ENCODE peak calls at places on chromosomes 6 and 20, in nine cellular contexts. V is left ventricle myocardium inferior, J is testis, H is choroid plexus epithelial cell, B is mammary epithelial cell, E is ovary, G is upper lobe of left lung, F is foreskin fibroblast, U is endothelial cell of umbilical vein. X is an unnamed sample.

GRCh38 chr6:3455121-3455489 is 1.7 kb downstream of the SLC22A23 start:
- DNase-seq in H (no peak), J (no peak), F (no peak), V (no peak), U (no peak), G (no peak), B (peak), E (no peak), X (no peak)

GRCh38 chr20:36717657-36718056 is 28.2 kb downstream of the NDRG3 start:
- DNase-seq in J (peak), B (no peak), E (no peak), V (no peak), F (peak), U (peak), G (no peak), H (peak), X (no peak)

GRCh38 chr20:35004749-35005462 is 49.2 kb downstream of the MYH7B start:
- DNase-seq in G (no peak), F (no peak), H (no peak), U (no peak), E (peak), B (no peak), J (no peak), V (no peak), X (no peak)

GRCh38 chr20:62501801-62502495 is 26.2 kb upstream of the GATA5 start:
- DNase-seq in H (peak), J (no peak), G (peak), F (peak), E (no peak), U (peak), V (no peak), B (peak), X (peak)

GRCh38 chr6:35146453-35146852 is 5.3 kb upstream of the TCP11 start:
- DNase-seq in J (peak), H (peak), F (peak), G (peak), B (peak), E (no peak), U (peak), V (peak), X (peak)

GRCh38 chr20:6829510-6830116 is 62.1 kb downstream of the BMP2 start:
- DNase-seq in V (no peak), G (no peak), H (peak), E (no peak), B (peak), J (no peak), U (peak), F (peak), X (no peak)

GRCh38 chr6:149147939-149148718 is 169.4 kb upstream of the TAB2 start:
- DNase-seq in E (no peak), J (no peak), U (no peak), G (no peak), H (no peak), F (no peak), V (no peak), B (no peak), X (no peak)

GRCh38 chr6:46715106-46715505 is 20.1 kb downstream of the PLA2G7 start:
- DNase-seq in G (no peak), E (no peak), U (no peak), J (no peak), H (no peak), V (no peak), B (peak), F (peak), X (peak)

GRCh38 chr6:4472953-4473642 is 303.1 kb upstream of the CDYL start:
- DNase-seq in F (no peak), E (no peak), U (no peak), V (no peak), G (no peak), J (no peak), B (no peak), H (no peak), X (no peak)

GRCh38 chr6:13248053-13248452 is 80.3 kb downstream of the TBC1D7 start:
- DNase-seq in F (peak), H (peak), V (no peak), E (no peak), U (peak), B (peak), J (no peak), G (no peak), X (peak)

GRCh38 chr6:162615016-162615717 is 112.4 kb downstream of the PRKN start:
- DNase-seq in H (peak), U (no peak), J (no peak), B (no peak), F (peak), V (no peak), E (peak), G (no peak), X (no peak)

GRCh38 chr6:37696841-37697735 is 595 bp downstream of the MDGA1 start:
- DNase-seq in E (peak), F (peak), B (peak), V (peak), J (no peak), H (peak), U (peak), G (no peak), X (peak)

GRCh38 chr6:2109796-2110195 is 135.6 kb downstream of the GMDS start:
- DNase-seq in U (peak), B (no peak), V (no peak), G (no peak), J (no peak), E (no peak), H (peak), F (no peak), X (peak)

GRCh38 chr6:39058471-39059147 is 10.0 kb downstream of the GLP1R start:
- DNase-seq in U (no peak), H (no peak), F (no peak), B (no peak), J (no peak), E (no peak), V (no peak), G (no peak), X (no peak)

GRCh38 chr6:118186676-118187567 is 279.9 kb downstream of the SLC35F1 start:
- DNase-seq in V (no peak), J (no peak), B (no peak), G (no peak), U (no peak), E (no peak), F (no peak), H (peak), X (no peak)

GRCh38 chr6:44216677-44217331 is at the start of gene MYMX:
- DNase-seq in B (no peak), U (no peak), E (peak), V (peak), J (no peak), F (no peak), G (peak), H (no peak), X (no peak)

GRCh38 chr20:61376541-61377231 is 124.6 kb downstream of the CDH4 start:
- DNase-seq in B (no peak), E (no peak), G (no peak), H (no peak), V (no peak), J (no peak), F (no peak), U (no peak), X (no peak)

GRCh38 chr20:9025643-9026042 is 43.2 kb upstream of the PLCB4 start:
- DNase-seq in G (no peak), U (no peak), J (no peak), H (peak), F (peak), B (peak), E (no peak), V (no peak), X (peak)

GRCh38 chr20:1287787-1288569 is 21.9 kb downstream of the SNPH start:
- DNase-seq in G (no peak), B (no peak), J (no peak), U (no peak), F (no peak), E (no peak), V (no peak), H (no peak), X (no peak)

GRCh38 chr20:52193133-52193532 is 1.6 kb upstream of the ZFP64 start:
- DNase-seq in H (no peak), U (no peak), J (no peak), F (no peak), G (no peak), B (no peak), V (no peak), E (no peak), X (no peak)

GRCh38 chr20:49705358-49705757 is 8.3 kb downstream of the B4GALT5 start:
- DNase-seq in J (no peak), E (no peak), H (no peak), G (no peak), U (no peak), B (no peak), F (no peak), V (no peak), X (no peak)

GRCh38 chr6:54784021-54784420 is 62.5 kb upstream of the FAM83B start:
- DNase-seq in F (no peak), G (no peak), V (no peak), H (no peak), E (no peak), B (no peak), U (no peak), J (no peak), X (no peak)

GRCh38 chr20:6142348-6142993 is 19.6 kb upstream of the FERMT1 start:
- DNase-seq in B (peak), E (peak), F (peak), H (peak), J (peak), U (peak), G (no peak), V (no peak), X (peak)

GRCh38 chr6:14818422-14818884 is 427.4 kb upstream of the JARID2 start:
- DNase-seq in B (no peak), H (no peak), U (no peak), E (no peak), G (no peak), J (peak), V (peak), F (peak), X (no peak)

GRCh38 chr6:28988536-28989415 is 16.3 kb downstream of the ZNF311 start:
- DNase-seq in F (peak), B (peak), H (peak), J (peak), V (peak), G (peak), E (peak), U (peak), X (peak)

GRCh38 chr6:11586574-11586973 is 49.0 kb downstream of the TMEM170B start:
- DNase-seq in U (peak), G (no peak), E (no peak), B (peak), F (peak), J (no peak), V (no peak), H (peak), X (peak)

GRCh38 chr20:49851991-49852390 is 39.4 kb downstream of the SLC9A8 start:
- DNase-seq in B (no peak), F (no peak), E (no peak), U (no peak), J (peak), G (no peak), V (no peak), H (no peak), X (no peak)

GRCh38 chr20:59938696-59939051 is 1.4 kb downstream of the PPP1R3D start:
- DNase-seq in F (peak), H (peak), E (peak), U (no peak), J (no peak), V (no peak), B (peak), G (peak), X (no peak)

GRCh38 chr20:12984069-12984765 is 24.6 kb upstream of the SPTLC3 start:
- DNase-seq in J (no peak), B (no peak), V (no peak), E (no peak), F (no peak), U (no peak), G (no peak), H (no peak), X (peak)

GRCh38 chr20:38685271-38685670 is 39.0 kb upstream of the SLC32A1 start:
- DNase-seq in E (no peak), V (no peak), G (no peak), F (no peak), J (no peak), B (no peak), U (no peak), H (no peak), X (no peak)

GRCh38 chr6:1468126-1468525 is 78.8 kb downstream of the FOXF2 start:
- DNase-seq in V (no peak), G (no peak), U (no peak), B (no peak), E (no peak), F (no peak), H (no peak), J (no peak), X (no peak)

GRCh38 chr6:168695701-168696100 is 254.7 kb downstream of the SMOC2 start:
- DNase-seq in H (no peak), F (no peak), G (no peak), J (no peak), U (no peak), E (no peak), B (no peak), V (no peak), X (no peak)

GRCh38 chr6:52245425-52245824 is 1.1 kb upstream of the IL17F start:
- DNase-seq in E (no peak), B (no peak), U (no peak), V (no peak), G (no peak), F (no peak), H (no peak), J (no peak), X (no peak)

GRCh38 chr6:96458771-96459170 is 62.8 kb upstream of the UFL1 start:
- DNase-seq in G (no peak), B (no peak), E (no peak), V (no peak), J (no peak), H (no peak), F (no peak), U (no peak), X (no peak)

GRCh38 chr20:10521068-10521834 is 86.1 kb downstream of the SLX4IP start:
- DNase-seq in E (no peak), B (peak), F (peak), H (peak), G (no peak), V (no peak), U (peak), J (no peak), X (peak)

GRCh38 chr20:53328956-53329355 is 264.7 kb downstream of the ZNF217 start:
- DNase-seq in E (no peak), J (no peak), G (no peak), F (no peak), V (no peak), B (no peak), H (no peak), U (no peak), X (no peak)

GRCh38 chr6:161407115-161407514 is 133.3 kb upstream of the AGPAT4 start:
- DNase-seq in H (no peak), E (no peak), J (peak), G (no peak), F (no peak), V (no peak), B (no peak), U (no peak), X (no peak)

GRCh38 chr20:11395581-11395980 is 522.1 kb upstream of the BTBD3 start:
- DNase-seq in V (no peak), J (no peak), F (peak), U (no peak), G (no peak), E (no peak), B (peak), H (peak), X (peak)

GRCh38 chr20:17510548-17510947 is 20.6 kb downstream of the BFSP1 start:
- DNase-seq in V (no peak), H (no peak), U (no peak), G (no peak), E (no peak), B (no peak), F (no peak), J (no peak), X (no peak)

DNA sequence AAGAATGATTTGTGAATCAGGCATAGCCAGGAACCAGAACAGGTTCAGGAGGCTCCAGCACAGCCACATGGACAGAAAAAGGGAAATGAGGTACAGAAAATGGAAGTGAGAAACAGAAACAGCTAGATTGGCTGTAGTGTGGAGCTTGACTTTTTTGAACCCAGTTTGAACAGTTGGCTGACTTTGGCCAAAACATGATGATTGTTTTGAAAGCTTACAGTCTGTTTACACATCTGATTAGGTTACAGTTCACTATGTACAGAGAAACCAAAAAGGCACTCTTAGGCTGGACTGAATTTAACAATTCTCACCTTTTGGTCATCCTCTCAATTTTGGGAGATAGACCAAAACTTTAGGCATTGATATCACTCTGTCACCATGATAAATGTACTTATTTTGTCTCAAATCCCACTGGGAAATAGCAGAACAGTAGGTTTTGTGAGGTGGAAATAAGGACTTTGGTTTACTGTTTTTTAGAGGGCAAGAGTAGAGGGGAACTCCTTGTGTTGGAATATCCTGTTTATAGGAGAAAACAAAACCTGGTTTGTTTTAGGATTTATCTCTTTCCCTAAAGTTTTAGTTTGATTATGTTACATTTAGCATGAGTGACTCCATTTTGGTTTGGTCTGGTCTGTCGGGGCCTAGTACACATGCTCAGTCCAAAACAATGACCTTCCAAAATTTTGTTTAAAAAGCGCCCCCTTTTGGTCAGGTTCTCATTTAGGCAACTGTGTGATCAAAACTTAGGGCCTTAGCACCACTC is 123.1 kb downstream of the OLIG3 start:
- DNase-seq in E (no peak), V (no peak), J (no peak), B (no peak), H (no peak), F (peak), U (no peak), G (no peak), X (no peak)
- TF ChIP-seq CTCF in E (no peak), V (no peak), J (no peak), B (peak), H (peak), F (no peak), U (no peak), G (no peak), X (no peak)

GRCh38 chr6:128569737-128570438 is 49.5 kb upstream of the PTPRK start:
- DNase-seq in H (peak), J (no peak), U (peak), F (peak), V (no peak), B (peak), E (no peak), G (no peak), X (peak)
- H3K4me3 ChIP-seq in H (no peak), J (no peak), U (no peak), F (no peak), V (peak), B (no peak), E (no peak), G (no peak), X (no peak)

GRCh38 chr6:154370545-154370944 is 13.9 kb upstream of the IPCEF1 start:
- DNase-seq in B (peak), J (peak), G (no peak), H (peak), E (no peak), V (no peak), U (peak), F (peak), X (peak)
- TF ChIP-seq CTCF in B (peak), J (no peak), G (peak), H (peak), E (no peak), V (peak), U (peak), F (peak), X (peak)

GRCh38 chr20:32191422-32191821 is 16.1 kb downstream of the PLAGL2 start:
- DNase-seq in H (no peak), F (no peak), B (no peak), J (no peak), G (no peak), U (no peak), V (no peak), E (no peak), X (no peak)

GRCh38 chr20:32189123-32189410 is 18.5 kb downstream of the PLAGL2 start:
- DNase-seq in V (no peak), J (no peak), B (no peak), F (no peak), E (no peak), U (no peak), G (no peak), H (no peak), X (no peak)

GRCh38 chr20:32190608-32191415 is 16.7 kb downstream of the PLAGL2 start:
- DNase-seq in F (no peak), U (peak), J (no peak), V (no peak), B (no peak), G (no peak), H (peak), E (no peak), X (no peak)

GRCh38 chr20:32189691-32190607 is 17.6 kb downstream of the PLAGL2 start:
- DNase-seq in E (peak), J (peak), V (peak), H (peak), B (no peak), U (peak), F (peak), G (peak), X (peak)

DNA sequence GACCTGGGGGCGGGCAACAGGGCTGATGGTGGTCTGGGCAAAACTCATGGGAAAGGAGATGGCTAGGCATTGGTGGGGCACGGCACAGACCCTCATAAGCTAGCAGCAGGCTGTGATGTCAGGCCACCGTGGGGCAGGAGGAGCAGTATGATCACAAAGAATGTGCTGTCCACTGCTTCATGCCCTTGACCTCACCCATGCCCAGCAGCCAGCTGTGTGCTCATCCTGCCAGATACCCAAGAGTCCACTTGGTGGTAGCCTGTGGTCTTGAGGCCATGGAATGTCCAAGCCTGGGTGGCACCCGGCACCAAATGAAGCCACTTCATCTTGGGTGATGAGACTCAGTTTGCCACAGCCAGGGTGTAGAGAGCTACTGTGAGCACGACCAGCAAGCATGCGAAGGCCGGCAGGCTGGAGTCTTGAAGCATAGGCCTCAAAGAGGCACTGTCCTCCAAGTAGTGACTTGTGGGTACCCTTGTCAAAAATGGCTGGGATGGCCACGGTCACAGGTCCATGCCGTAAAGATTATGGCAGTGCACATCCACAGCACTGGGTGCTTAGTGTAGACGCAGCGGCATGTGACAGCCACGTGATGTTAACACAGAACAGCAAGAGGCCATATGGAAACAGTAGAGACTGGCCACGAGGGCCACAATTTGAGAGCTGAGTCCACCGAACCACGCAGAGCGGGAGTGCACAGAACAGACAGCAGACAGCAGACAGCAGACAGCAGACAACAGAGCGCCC is 19.0 kb downstream of the PLAGL2 start:
- DNase-seq in B (no peak), F (no peak), E (no peak), J (no peak), V (no peak), H (no peak), G (no peak), U (no peak), X (no peak)
- H3K4me3 ChIP-seq in B (no peak), F (no peak), E (peak), J (peak), V (peak), H (no peak), G (no peak), U (no peak), X (no peak)

GRCh38 chr20:58145506-58146080 is 82.9 kb downstream of the ANKRD60 start:
- DNase-seq in H (no peak), B (no peak), E (no peak), V (no peak), J (no peak), U (no peak), G (no peak), F (no peak), X (no peak)
- TF ChIP-seq CTCF in H (no peak), B (no peak), E (no peak), V (no peak), J (no peak), U (no peak), G (no peak), F (no peak), X (no peak)

GRCh38 chr20:45432294-45432693 is 16.4 kb downstream of the PIGT start:
- DNase-seq in F (no peak), G (no peak), B (no peak), U (peak), V (no peak), H (no peak), E (no peak), J (no peak), X (no peak)
- H3K4me3 ChIP-seq in F (no peak), G (no peak), B (no peak), U (no peak), V (no peak), H (no peak), E (no peak), J (no peak), X (no peak)